ENCODE peak calls at places on chromosomes 13 and 19, in five cellular contexts. F is AG09309, Y is neural crest cell, X is amygdala, I is AG09319. S is an unnamed sample.

GRCh38 chr19:784541-784940 is 12.7 kb upstream of the PTBP1 start:
- DNase-seq in Y (no peak), X (no peak), F (no peak), I (no peak), S (no peak)

GRCh38 chr13:73656863-73657262 is 477.3 kb downstream of the KLF12 start:
- DNase-seq in X (no peak), F (no peak), Y (no peak), I (no peak), S (no peak)

GRCh38 chr19:39916851-39917396 is 17.5 kb downstream of the FCGBP start:
- DNase-seq in X (no peak), I (no peak), F (no peak), Y (no peak), S (no peak)

GRCh38 chr19:43607238-43608205 is 4.4 kb upstream of the SRRM5 start:
- DNase-seq in Y (no peak), F (no peak), I (no peak), X (no peak), S (no peak)

GRCh38 chr13:114140131-114140908 is 7.9 kb upstream of the RASA3 start:
- DNase-seq in Y (no peak), F (no peak), X (no peak), I (no peak), S (no peak)

GRCh38 chr13:97119899-97120745 is 102.0 kb upstream of the MBNL2 start:
- DNase-seq in F (no peak), Y (no peak), X (no peak), I (no peak), S (no peak)

GRCh38 chr13:28820099-28821051 is at the start of gene MTUS2:
- DNase-seq in Y (peak; percentile 11), I (no peak), X (peak; percentile 29), F (no peak), S (no peak)

GRCh38 chr13:72960541-72960940 is 98.3 kb upstream of the KLF5 start:
- DNase-seq in I (no peak), F (no peak), Y (no peak), X (no peak), S (no peak)

GRCh38 chr13:84609716-84610115 is 727.4 kb upstream of the SLITRK1 start:
- DNase-seq in Y (no peak), I (no peak), X (no peak), F (peak; percentile 11), S (no peak)

GRCh38 chr19:41476583-41476982 is 33.6 kb downstream of the ERICH4 start:
- DNase-seq in F (no peak), I (no peak), Y (no peak), X (no peak), S (no peak)

GRCh38 chr13:90565985-90566713 is 781.3 kb upstream of the MIR17HG start:
- DNase-seq in X (no peak), I (no peak), F (no peak), Y (no peak), S (no peak)

GRCh38 chr19:29004796-29005195 is 208.2 kb downstream of the UQCRFS1 start:
- DNase-seq in F (no peak), X (no peak), I (no peak), Y (no peak), S (no peak)

GRCh38 chr13:20132052-20132634 is 28.7 kb downstream of the GJA3 start:
- DNase-seq in X (no peak), Y (no peak), I (no peak), F (no peak), S (no peak)

GRCh38 chr13:109249780-109250528 is 536.4 kb downstream of the IRS2 start:
- DNase-seq in F (no peak), X (no peak), I (no peak), Y (no peak), S (no peak)

GRCh38 chr13:45456196-45456972 is 8.4 kb upstream of the COG3 start:
- DNase-seq in F (no peak), I (no peak), Y (no peak), X (no peak), S (no peak)

GRCh38 chr13:51729853-51730553 is 74.0 kb downstream of the DHRS12 start:
- DNase-seq in Y (no peak), F (peak; percentile 57), X (no peak), I (no peak), S (no peak)

GRCh38 chr19:35931161-35931873 is 4.9 kb upstream of the LRFN3 start:
- DNase-seq in I (peak; percentile 99), X (peak; percentile 99), Y (peak; percentile 96), F (peak; percentile 97), S (peak; percentile 97)

GRCh38 chr13:31037874-31038475 is 105.5 kb downstream of the TEX26 start:
- DNase-seq in Y (no peak), F (no peak), X (no peak), I (no peak), S (no peak)

GRCh38 chr19:13622727-13623126 is 116.4 kb upstream of the CACNA1A start:
- DNase-seq in X (no peak), F (no peak), Y (no peak), I (no peak), S (no peak)

GRCh38 chr19:32309711-32310390 is 35.6 kb upstream of the ZNF507 start:
- DNase-seq in I (no peak), X (no peak), Y (no peak), F (no peak), S (peak; percentile 9)

GRCh38 chr19:7385062-7385461 is 36.3 kb downstream of the ARHGEF18 start:
- DNase-seq in F (no peak), Y (no peak), X (no peak), I (no peak), S (no peak)

S was measured in hypothalamus.